ENCODE peak calls at places on chromosomes 2 and 18, in nine cellular contexts. H is skeletal muscle cell; O is AG10803; P is DMS153; S is activated CD4-positive, alpha-beta T cell treated with anti-CD3 and anti-CD28 coated beads for 4 hours; C is activated naive CD4-positive, alpha-beta T cell treated with anti-CD3 and anti-CD28 coated beads for 36 hours; U is retina; G is HAP-1; X is activated T-cell treated with anti-CD3 and anti-CD28 coated beads for 1 hour. L is an unnamed sample.

GRCh38 chr2:241815477-241816430 is 6.8 kb downstream of the NEU4 start:
- DNase-seq in H (no peak), O (no peak), P (no peak), S (no peak), C (no peak), U (no peak), G (no peak), X (no peak), L (no peak)

GRCh38 chr18:22817844-22818243 is 115.3 kb upstream of the RBBP8 start:
- DNase-seq in H (no peak), O (no peak), P (no peak), S (no peak), C (no peak), U (no peak), G (peak), X (no peak), L (peak)

GRCh38 chr2:12457831-12458230 is 258.9 kb upstream of the TRIB2 start:
- DNase-seq in H (no peak), O (peak), P (no peak), S (no peak), C (no peak), U (no peak), G (no peak), X (no peak), L (peak)

GRCh38 chr18:3248062-3248669 is 565 bp downstream of the MYL12A start:
- DNase-seq in H (peak), O (no peak), P (no peak), S (peak), C (peak), U (no peak), G (no peak), X (no peak), L (peak)

GRCh38 chr18:6729247-6730091 is at the start of gene ARHGAP28:
- DNase-seq in H (peak), O (peak), P (peak), S (no peak), C (no peak), U (peak), G (no peak), X (no peak), L (peak)

GRCh38 chr18:62209046-62209445 is 22.0 kb downstream of the RELCH start:
- DNase-seq in H (no peak), O (peak), P (no peak), S (no peak), C (no peak), U (no peak), G (no peak), X (no peak), L (no peak)

GRCh38 chr2:60380411-60380810 is 173.0 kb downstream of the BCL11A start:
- DNase-seq in H (no peak), O (no peak), P (no peak), S (no peak), C (no peak), U (no peak), G (no peak), X (no peak), L (no peak)

GRCh38 chr18:36493349-36494281 is 196.1 kb downstream of the FHOD3 start:
- DNase-seq in H (no peak), O (peak), P (peak), S (no peak), C (no peak), U (peak), G (no peak), X (no peak), L (peak)

GRCh38 chr18:8619835-8620577 is 10.8 kb downstream of the RAB12 start:
- DNase-seq in H (no peak), O (no peak), P (no peak), S (no peak), C (no peak), U (no peak), G (no peak), X (no peak), L (no peak)

GRCh38 chr2:105919826-105920225 is 175.1 kb downstream of the NCK2 start:
- DNase-seq in H (no peak), O (peak), P (no peak), S (peak), C (peak), U (no peak), G (no peak), X (peak), L (peak)

L was measured in IMR-90.